ENCODE peak calls at places on chromosomes 11 and 22, in seven cellular contexts. N is midbrain; I is cardiac muscle cell; C is activated naive CD8-positive, alpha-beta T cell treated with anti-CD3 and anti-CD28 coated beads, Interleukin-2, amount 10 ng/mL, durations not matched to agents 7 days and 5 days; H is EL; U is activated CD8-positive, alpha-beta memory T cell treated with anti-CD3 and anti-CD28 coated beads, Interleukin-2, amount 50 U/mL, for 4 hours; M is SW480. K is an unnamed sample.

GRCh38 chr22:30453731-30454510 is 17.9 kb downstream of the SEC14L3 start:
- DNase-seq in I (peak), H (peak), U (no peak), N (no peak), M (no peak), C (peak), K (no peak)

GRCh38 chr11:120715239-120715638 is 203.7 kb downstream of the GRIK4 start:
- DNase-seq in H (peak), N (no peak), I (peak), C (no peak), M (no peak), U (no peak), K (no peak)

GRCh38 chr22:47154621-47155081 is 392.2 kb downstream of the TBC1D22A start:
- DNase-seq in H (peak), U (no peak), M (no peak), I (peak), N (peak), C (no peak), K (no peak)

GRCh38 chr11:109612481-109612880 is 190.5 kb downstream of the C11orf87 start:
- DNase-seq in U (no peak), C (no peak), M (no peak), I (no peak), H (peak), N (no peak), K (no peak)

GRCh38 chr11:33690290-33691050 is 10.2 kb downstream of the C11orf91 start:
- DNase-seq in I (peak), H (peak), C (no peak), N (peak), M (peak), U (no peak), K (peak)

GRCh38 chr11:304061-304506 is 3.5 kb upstream of the IFITM2 start:
- DNase-seq in I (no peak), U (peak), C (no peak), N (no peak), M (no peak), H (no peak), K (no peak)

GRCh38 chr11:18191376-18191775 is 18.7 kb downstream of the MRGPRX4 start:
- DNase-seq in H (no peak), M (no peak), C (no peak), N (no peak), U (no peak), I (peak), K (no peak)

GRCh38 chr11:73889019-73889418 is 12.2 kb downstream of the PAAF1 start:
- DNase-seq in I (peak), C (no peak), H (no peak), M (no peak), U (no peak), N (no peak), K (no peak)

GRCh38 chr11:36115378-36115801 is 171.5 kb downstream of the LDLRAD3 start:
- DNase-seq in M (no peak), I (no peak), H (no peak), N (no peak), C (no peak), U (no peak), K (no peak)

GRCh38 chr11:120674537-120674936 is 163.0 kb downstream of the GRIK4 start:
- DNase-seq in I (peak), H (peak), C (no peak), U (no peak), M (peak), N (peak), K (no peak)

GRCh38 chr22:44225091-44225689 is 44.5 kb downstream of the PARVG start:
- DNase-seq in C (peak), M (no peak), N (no peak), U (no peak), I (no peak), H (no peak), K (no peak)

GRCh38 chr11:126048198-126048597 is 14.5 kb downstream of the CDON start:
- DNase-seq in M (no peak), U (no peak), C (no peak), N (no peak), I (no peak), H (no peak), K (no peak)

GRCh38 chr11:21484039-21484438 is 708.8 kb upstream of the ANO5 start:
- DNase-seq in H (no peak), C (no peak), M (no peak), U (no peak), N (no peak), I (no peak), K (no peak)

GRCh38 chr11:71251761-71252433 is 480 bp downstream of the SHANK2 start:
- DNase-seq in H (no peak), M (peak), N (no peak), C (no peak), I (peak), U (no peak), K (peak)

GRCh38 chr11:27158763-27159679 is 118.4 kb downstream of the BBOX1 start:
- DNase-seq in C (no peak), H (peak), N (peak), I (peak), M (peak), U (no peak), K (peak)

GRCh38 chr11:468493-468892 is 18.4 kb downstream of the PTDSS2 start:
- DNase-seq in H (no peak), U (no peak), M (no peak), I (no peak), C (no peak), N (no peak), K (no peak)